ENCODE peak calls at places on chromosomes 11 and 22, in four cellular contexts. One of them, this sample, is unnamed.

GRCh38 chr11:18754308-18754707 is 28.3 kb upstream of the IGSF22 start:
- DNase-seq in GM13977: no peak
- DNase-seq in NCI-H1436: no peak
- DNase-seq in C1 segment of cervical spinal cord: no peak
- DNase-seq in this sample: no peak

GRCh38 chr22:38135133-38135706 is 24.7 kb upstream of the BAIAP2L2 start:
- DNase-seq in GM13977: no peak
- DNase-seq in NCI-H1436: no peak
- DNase-seq in C1 segment of cervical spinal cord: no peak
- DNase-seq in this sample: no peak

GRCh38 chr11:130514851-130515250 is 66.4 kb downstream of the ADAMTS15 start:
- DNase-seq in GM13977: no peak
- DNase-seq in NCI-H1436: no peak
- DNase-seq in C1 segment of cervical spinal cord: no peak
- DNase-seq in this sample: no peak

GRCh38 chr22:36002084-36002483 is 26.5 kb downstream of the RBFOX2 start:
- DNase-seq in GM13977: no peak
- DNase-seq in NCI-H1436: no peak
- DNase-seq in C1 segment of cervical spinal cord: no peak
- DNase-seq in this sample: no peak

GRCh38 chr11:112292188-112292587 is 31.5 kb upstream of the PLET1 start:
- DNase-seq in GM13977: no peak
- DNase-seq in NCI-H1436: no peak
- DNase-seq in C1 segment of cervical spinal cord: no peak
- DNase-seq in this sample: no peak

GRCh38 chr11:45892856-45893255 is 7.4 kb downstream of the MAPK8IP1 start:
- DNase-seq in GM13977: no peak
- DNase-seq in NCI-H1436: no peak
- DNase-seq in C1 segment of cervical spinal cord: no peak
- DNase-seq in this sample: no peak

GRCh38 chr22:40676644-40677043 is 2.6 kb upstream of the MCHR1 start:
- DNase-seq in GM13977: no peak
- DNase-seq in NCI-H1436: no peak
- DNase-seq in C1 segment of cervical spinal cord: no peak
- DNase-seq in this sample: no peak

GRCh38 chr11:87251560-87251959 is 213.8 kb downstream of the TMEM135 start:
- DNase-seq in GM13977: no peak
- DNase-seq in NCI-H1436: no peak
- DNase-seq in C1 segment of cervical spinal cord: no peak
- DNase-seq in this sample: no peak

GRCh38 chr22:46245515-46245914 is 4.6 kb downstream of the CDPF1 start:
- DNase-seq in GM13977: no peak
- DNase-seq in NCI-H1436: no peak
- DNase-seq in C1 segment of cervical spinal cord: no peak
- DNase-seq in this sample: no peak

GRCh38 chr11:131643171-131643570 is 272.8 kb downstream of the NTM start:
- DNase-seq in GM13977: no peak
- DNase-seq in NCI-H1436: no peak
- DNase-seq in C1 segment of cervical spinal cord: no peak
- DNase-seq in this sample: no peak

GRCh38 chr22:42625416-42625815 is 10.7 kb upstream of the POLDIP3 start:
- DNase-seq in GM13977: no peak
- DNase-seq in NCI-H1436: no peak
- DNase-seq in C1 segment of cervical spinal cord: no peak
- DNase-seq in this sample: no peak

GRCh38 chr11:8934735-8935478 is 2.2 kb upstream of the C11orf16 start:
- DNase-seq in GM13977: no peak
- DNase-seq in NCI-H1436: no peak
- DNase-seq in C1 segment of cervical spinal cord: no peak
- DNase-seq in this sample: no peak

GRCh38 chr22:46443850-46444389 is 93.5 kb downstream of the CELSR1 start:
- DNase-seq in GM13977: no peak
- DNase-seq in NCI-H1436: no peak
- DNase-seq in C1 segment of cervical spinal cord: no peak
- DNase-seq in this sample: no peak

GRCh38 chr11:74185695-74186094 is 14.6 kb downstream of the PPME1 start:
- DNase-seq in GM13977: no peak
- DNase-seq in NCI-H1436: no peak
- DNase-seq in C1 segment of cervical spinal cord: no peak
- DNase-seq in this sample: no peak

GRCh38 chr11:63560506-63561179 is 2.5 kb downstream of the PLAAT2 start:
- DNase-seq in GM13977: no peak
- DNase-seq in NCI-H1436: no peak
- DNase-seq in C1 segment of cervical spinal cord: no peak
- DNase-seq in this sample: no peak

GRCh38 chr22:46894081-46894671 is 131.7 kb downstream of the TBC1D22A start:
- DNase-seq in GM13977: no peak
- DNase-seq in NCI-H1436: no peak
- DNase-seq in C1 segment of cervical spinal cord: no peak
- DNase-seq in this sample: no peak

GRCh38 chr11:10211470-10211869 is 82.5 kb downstream of the SBF2 start:
- DNase-seq in GM13977: no peak
- DNase-seq in NCI-H1436: no peak
- DNase-seq in C1 segment of cervical spinal cord: no peak
- DNase-seq in this sample: no peak

GRCh38 chr11:104891135-104891534 is 7.1 kb downstream of the CASP12 start:
- DNase-seq in GM13977: no peak
- DNase-seq in NCI-H1436: no peak
- DNase-seq in C1 segment of cervical spinal cord: no peak
- DNase-seq in this sample: no peak

GRCh38 chr11:127890026-127890611 is 697.2 kb downstream of the ETS1 start:
- DNase-seq in GM13977: no peak
- DNase-seq in NCI-H1436: no peak
- DNase-seq in C1 segment of cervical spinal cord: no peak
- DNase-seq in this sample: no peak

GRCh38 chr11:65555693-65556231 is 2.4 kb downstream of the LTBP3 start:
- DNase-seq in GM13977: no peak
- DNase-seq in NCI-H1436: no peak
- DNase-seq in C1 segment of cervical spinal cord: no peak
- DNase-seq in this sample: no peak

GRCh38 chr11:118396097-118396501 is 5.3 kb upstream of the ATP5MG start:
- DNase-seq in GM13977: no peak
- DNase-seq in NCI-H1436: no peak
- DNase-seq in C1 segment of cervical spinal cord: no peak
- DNase-seq in this sample: no peak

GRCh38 chr22:48433647-48434046 is 1394.0 kb downstream of the BRD1 start:
- DNase-seq in GM13977: no peak
- DNase-seq in NCI-H1436: no peak
- DNase-seq in C1 segment of cervical spinal cord: no peak
- DNase-seq in this sample: no peak

GRCh38 chr22:20429254-20430100 is 8.1 kb downstream of the SCARF2 start:
- DNase-seq in GM13977: peak; percentile 92
- DNase-seq in NCI-H1436: peak; percentile 64
- DNase-seq in C1 segment of cervical spinal cord: no peak
- DNase-seq in this sample: peak; percentile 73

GRCh38 chr22:38871360-38872171 is 450 bp downstream of the CBX6 start:
- DNase-seq in GM13977: peak; percentile 56
- DNase-seq in NCI-H1436: no peak
- DNase-seq in C1 segment of cervical spinal cord: peak; percentile 68
- DNase-seq in this sample: no peak

This sample was measured in GM12865.